ENCODE peak calls at places on chromosomes 6 and 20, in ten cellular contexts. H is A549, Q is fibroblast of lung, D is pancreas, R is H9, W is body of pancreas, A is right atrium auricular region, F is transverse colon, M is IMR-90, L is HCT116. N is an unnamed sample.

GRCh38 chr6:106143582-106144139 is 57.5 kb downstream of the PRDM1 start:
- DNase-seq in L (no peak), A (no peak), Q (no peak), R (no peak), F (no peak), W (no peak), H (no peak), M (no peak), D (no peak), N (no peak)

GRCh38 chr20:43843096-43843964 is 71.3 kb upstream of the TOX2 start:
- DNase-seq in W (no peak), H (peak; percentile 72), D (no peak), Q (peak; percentile 88), M (peak; percentile 97), A (peak; percentile 16), L (no peak), F (no peak), R (no peak), N (no peak)

GRCh38 chr20:37630993-37631392 is 62.8 kb upstream of the CTNNBL1 start:
- DNase-seq in L (no peak), A (no peak), M (no peak), W (no peak), D (no peak), H (no peak), F (no peak), R (no peak), Q (peak; percentile 6), N (no peak)

GRCh38 chr6:155595264-155595663 is 139.6 kb upstream of the NOX3 start:
- DNase-seq in Q (no peak), A (no peak), F (no peak), M (no peak), H (no peak), R (no peak), W (no peak), L (no peak), D (no peak), N (no peak)

GRCh38 chr6:136526196-136526930 is 23.9 kb downstream of the MAP7 start:
- DNase-seq in F (no peak), H (peak; percentile 82), R (peak; percentile 84), M (peak; percentile 63), Q (peak; percentile 64), A (peak; percentile 68), W (peak; percentile 29), D (peak; percentile 10), L (no peak), N (no peak)

GRCh38 chr6:83867527-83868161 is 8.2 kb downstream of the CYB5R4 start:
- DNase-seq in L (peak; percentile 21), W (no peak), R (no peak), M (peak; percentile 92), F (peak; percentile 36), Q (peak; percentile 96), A (peak; percentile 64), H (peak; percentile 92), D (no peak), N (no peak)

GRCh38 chr20:5080384-5080877 is 39.3 kb downstream of the PCNA start:
- DNase-seq in Q (peak; percentile 27), D (no peak), R (no peak), L (no peak), F (peak; percentile 42), M (peak; percentile 54), H (peak; percentile 70), W (no peak), A (peak; percentile 83), N (no peak)

GRCh38 chr20:23533161-23533560 is 35.1 kb downstream of the CST9L start:
- DNase-seq in D (no peak), H (no peak), W (no peak), R (peak; percentile 55), L (no peak), M (no peak), A (no peak), F (no peak), Q (no peak), N (no peak)

GRCh38 chr6:156057869-156058268 is 602.2 kb upstream of the NOX3 start:
- DNase-seq in L (no peak), A (no peak), R (no peak), M (no peak), F (no peak), H (no peak), Q (no peak), D (no peak), W (no peak), N (no peak)

GRCh38 chr6:152271681-152272464 is 365.3 kb downstream of the SYNE1 start:
- DNase-seq in R (no peak), D (no peak), H (no peak), Q (peak; percentile 92), M (peak; percentile 34), F (peak; percentile 21), W (no peak), L (no peak), A (peak; percentile 75), N (no peak)

GRCh38 chr6:50143011-50143719 is 93.4 kb upstream of the DEFB112 start:
- DNase-seq in W (no peak), A (no peak), M (peak; percentile 7), H (no peak), D (no peak), Q (no peak), L (no peak), R (no peak), F (no peak), N (no peak)

GRCh38 chr6:128954308-128955043 is 71.5 kb downstream of the LAMA2 start:
- DNase-seq in Q (no peak), F (no peak), H (no peak), A (no peak), D (no peak), W (no peak), L (no peak), R (no peak), M (no peak), N (no peak)

GRCh38 chr20:22402550-22402949 is 181.8 kb downstream of the FOXA2 start:
- DNase-seq in W (no peak), H (no peak), M (no peak), Q (no peak), L (no peak), A (no peak), R (no peak), D (no peak), F (no peak), N (no peak)

GRCh38 chr6:80771941-80772340 is 665.5 kb downstream of the BCKDHB start:
- DNase-seq in H (no peak), F (no peak), W (no peak), A (no peak), R (peak; percentile 31), D (no peak), M (peak; percentile 50), L (no peak), Q (peak; percentile 42), N (no peak)

GRCh38 chr20:33739493-33739892 is 7.7 kb downstream of the ZNF341 start:
- DNase-seq in A (no peak), M (no peak), H (no peak), D (no peak), Q (no peak), L (no peak), F (no peak), W (no peak), R (no peak), N (no peak)

GRCh38 chr6:89409461-89410035 is 2.5 kb downstream of the RRAGD start:
- DNase-seq in F (no peak), Q (no peak), R (no peak), A (no peak), W (no peak), L (no peak), M (no peak), H (no peak), D (no peak), N (no peak)
- H3K4me1 ChIP-seq in F (peaks cover 23% of the 10 kb centered on the region), Q (no peaks in the 10 kb centered on the region), R (peaks cover 13% of the 10 kb centered on the region), A (no peaks in the 10 kb centered on the region), W (peaks cover 14% of the 10 kb centered on the region), L (peaks cover 10% of the 10 kb centered on the region), M (no peaks in the 10 kb centered on the region), H (peaks cover 3% of the 10 kb centered on the region), D (no peaks in the 10 kb centered on the region), N (peaks cover 7% of the 10 kb centered on the region)

DNA sequence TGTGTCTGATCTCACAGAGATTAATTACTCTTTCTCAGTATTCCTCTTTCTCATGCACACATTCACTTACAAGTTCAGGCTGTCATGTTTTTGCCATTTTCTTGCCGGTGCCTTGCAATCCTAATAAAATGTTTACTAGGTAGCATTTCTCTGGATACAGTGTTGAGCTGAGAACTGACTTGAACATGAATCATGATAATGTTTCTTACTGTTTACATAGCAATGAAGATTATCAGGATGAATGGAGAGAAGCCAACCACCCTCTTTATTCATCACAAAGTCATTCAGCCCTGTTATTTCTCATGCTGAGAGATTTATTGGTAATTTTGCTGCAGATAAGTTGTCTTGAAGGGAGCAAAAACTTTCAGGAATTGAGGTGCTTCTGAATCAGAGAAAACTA is 185.5 kb upstream of the ECI2 start:
- DNase-seq in W (no peak), D (no peak), M (peak; percentile 95), L (no peak), H (peak; percentile 82), F (no peak), R (no peak), Q (peak; percentile 97), A (no peak), N (no peak)
- H3K27ac ChIP-seq in W (no peak overlapping the region), D (no peak overlapping the region), M (peak overlapping the region; percentile 78), L (no peak overlapping the region), H (peak overlapping the region; percentile 91), F (peak overlapping the region; percentile 82), R (no peak overlapping the region), Q (peak overlapping the region; percentile 78), A (peak overlapping the region; percentile 2), N (no peak overlapping the region)

GRCh38 chr6:68196645-68197044 is 438.4 kb upstream of the ADGRB3 start:
- DNase-seq in D (no peak), W (no peak), H (peak; percentile 12), A (no peak), Q (peak; percentile 37), M (no peak), R (no peak), F (no peak), L (no peak), N (no peak)
- TF ChIP-seq CTCF in D (no peak), W (no peak), H (no peak), A (no peak), Q (no peak), M (no peak), R (peak; percentile 58), F (no peak), L (no peak), N (no peak)

GRCh38 chr20:57445774-57446173 is 54.6 kb downstream of the RBM38 start:
- DNase-seq in H (no peak), D (no peak), L (no peak), R (no peak), W (no peak), F (no peak), A (no peak), M (no peak), Q (no peak), N (no peak)

GRCh38 chr20:57443349-57443748 is 52.2 kb downstream of the RBM38 start:
- DNase-seq in D (no peak), Q (no peak), L (no peak), W (no peak), M (no peak), R (no peak), F (no peak), A (no peak), H (no peak), N (no peak)

GRCh38 chr20:57443866-57444265 is 52.7 kb downstream of the RBM38 start:
- DNase-seq in D (no peak), M (no peak), L (no peak), R (no peak), F (no peak), W (no peak), A (no peak), H (no peak), Q (no peak), N (no peak)

GRCh38 chr20:57445298-57445697 is 54.1 kb downstream of the RBM38 start:
- DNase-seq in Q (peak; percentile 54), D (no peak), F (peak; percentile 50), H (no peak), M (peak; percentile 76), R (no peak), A (peak; percentile 82), W (no peak), L (no peak), N (peak; percentile 77)

GRCh38 chr20:57444394-57445048 is 53.3 kb downstream of the RBM38 start:
- DNase-seq in R (no peak), A (no peak), F (no peak), L (no peak), H (no peak), M (no peak), W (no peak), Q (no peak), D (no peak), N (no peak)
- H3K4me1 ChIP-seq in R (no peaks in the 10 kb centered on the region), A (no peaks in the 10 kb centered on the region), F (peaks cover 20% of the 10 kb centered on the region), L (peaks cover 5% of the 10 kb centered on the region), H (peaks cover 3% of the 10 kb centered on the region), M (peaks cover 4% of the 10 kb centered on the region), W (peaks cover 36% of the 10 kb centered on the region), Q (peaks cover 7% of the 10 kb centered on the region), D (peaks cover 31% of the 10 kb centered on the region), N (peaks cover 16% of the 10 kb centered on the region)

N was measured in thoracic aorta.